ENCODE peak calls at places on chromosomes 13 and 19, in ten cellular contexts. One of them, this sample, is unnamed.

GRCh38 chr13:41111454-41111853 is 21.1 kb downstream of the KBTBD6 start:
- DNase-seq in CD8-positive, alpha-beta T cell: no peak
- DNase-seq in heart left ventricle: no peak
- DNase-seq in Caco-2: no peak
- DNase-seq in GM12865: no peak
- DNase-seq in body of pancreas: no peak
- DNase-seq in transverse colon: no peak
- DNase-seq in WTC11: no peak
- DNase-seq in right lobe of liver: no peak
- DNase-seq in HFF-Myc: no peak
- DNase-seq in this sample: no peak

GRCh38 chr19:47609885-47610545 is 1.1 kb downstream of the BICRA start:
- DNase-seq in CD8-positive, alpha-beta T cell: peak; percentile 63
- DNase-seq in heart left ventricle: peak; percentile 78
- DNase-seq in Caco-2: peak; percentile 74
- DNase-seq in GM12865: peak; percentile 53
- DNase-seq in body of pancreas: peak; percentile 38
- DNase-seq in transverse colon: peak; percentile 69
- DNase-seq in WTC11: peak; percentile 48
- DNase-seq in right lobe of liver: peak; percentile 76
- DNase-seq in HFF-Myc: no peak
- DNase-seq in this sample: no peak

GRCh38 chr19:17497149-17497798 is 14.2 kb upstream of the PGLS start:
- DNase-seq in CD8-positive, alpha-beta T cell: no peak
- DNase-seq in heart left ventricle: no peak
- DNase-seq in Caco-2: no peak
- DNase-seq in GM12865: no peak
- DNase-seq in body of pancreas: no peak
- DNase-seq in transverse colon: no peak
- DNase-seq in WTC11: peak; percentile 60
- DNase-seq in right lobe of liver: no peak
- DNase-seq in HFF-Myc: no peak
- DNase-seq in this sample: no peak

GRCh38 chr13:45249662-45250061 is 48.8 kb upstream of the KCTD4 start:
- DNase-seq in CD8-positive, alpha-beta T cell: no peak
- DNase-seq in heart left ventricle: no peak
- DNase-seq in Caco-2: no peak
- DNase-seq in GM12865: no peak
- DNase-seq in body of pancreas: no peak
- DNase-seq in transverse colon: no peak
- DNase-seq in WTC11: no peak
- DNase-seq in right lobe of liver: no peak
- DNase-seq in HFF-Myc: no peak
- DNase-seq in this sample: no peak

GRCh38 chr19:19170053-19170945 is at the start of gene MEF2B:
- DNase-seq in CD8-positive, alpha-beta T cell: peak; percentile 84
- DNase-seq in heart left ventricle: peak; percentile 89
- DNase-seq in Caco-2: peak; percentile 88
- DNase-seq in GM12865: peak; percentile 88
- DNase-seq in body of pancreas: peak; percentile 82
- DNase-seq in transverse colon: peak; percentile 87
- DNase-seq in WTC11: peak; percentile 97
- DNase-seq in right lobe of liver: peak; percentile 82
- DNase-seq in HFF-Myc: no peak
- DNase-seq in this sample: no peak

GRCh38 chr13:25292301-25292700 is 5.0 kb upstream of the MTMR6 start:
- DNase-seq in CD8-positive, alpha-beta T cell: no peak
- DNase-seq in heart left ventricle: no peak
- DNase-seq in Caco-2: no peak
- DNase-seq in GM12865: no peak
- DNase-seq in body of pancreas: peak; percentile 33
- DNase-seq in transverse colon: no peak
- DNase-seq in WTC11: no peak
- DNase-seq in right lobe of liver: no peak
- DNase-seq in HFF-Myc: no peak
- DNase-seq in this sample: no peak

GRCh38 chr19:34428549-34429285 is 536 bp downstream of the UBA2 start:
- DNase-seq in CD8-positive, alpha-beta T cell: peak; percentile 35
- DNase-seq in heart left ventricle: peak; percentile 58
- DNase-seq in Caco-2: no peak
- DNase-seq in GM12865: peak; percentile 42
- DNase-seq in body of pancreas: peak; percentile 17
- DNase-seq in transverse colon: peak; percentile 45
- DNase-seq in WTC11: no peak
- DNase-seq in right lobe of liver: peak; percentile 57
- DNase-seq in HFF-Myc: no peak
- DNase-seq in this sample: no peak

GRCh38 chr13:50450279-50450678 is 393.2 kb downstream of the DLEU7 start:
- DNase-seq in CD8-positive, alpha-beta T cell: no peak
- DNase-seq in heart left ventricle: no peak
- DNase-seq in Caco-2: no peak
- DNase-seq in GM12865: no peak
- DNase-seq in body of pancreas: no peak
- DNase-seq in transverse colon: no peak
- DNase-seq in WTC11: no peak
- DNase-seq in right lobe of liver: no peak
- DNase-seq in HFF-Myc: no peak
- DNase-seq in this sample: no peak

DNA sequence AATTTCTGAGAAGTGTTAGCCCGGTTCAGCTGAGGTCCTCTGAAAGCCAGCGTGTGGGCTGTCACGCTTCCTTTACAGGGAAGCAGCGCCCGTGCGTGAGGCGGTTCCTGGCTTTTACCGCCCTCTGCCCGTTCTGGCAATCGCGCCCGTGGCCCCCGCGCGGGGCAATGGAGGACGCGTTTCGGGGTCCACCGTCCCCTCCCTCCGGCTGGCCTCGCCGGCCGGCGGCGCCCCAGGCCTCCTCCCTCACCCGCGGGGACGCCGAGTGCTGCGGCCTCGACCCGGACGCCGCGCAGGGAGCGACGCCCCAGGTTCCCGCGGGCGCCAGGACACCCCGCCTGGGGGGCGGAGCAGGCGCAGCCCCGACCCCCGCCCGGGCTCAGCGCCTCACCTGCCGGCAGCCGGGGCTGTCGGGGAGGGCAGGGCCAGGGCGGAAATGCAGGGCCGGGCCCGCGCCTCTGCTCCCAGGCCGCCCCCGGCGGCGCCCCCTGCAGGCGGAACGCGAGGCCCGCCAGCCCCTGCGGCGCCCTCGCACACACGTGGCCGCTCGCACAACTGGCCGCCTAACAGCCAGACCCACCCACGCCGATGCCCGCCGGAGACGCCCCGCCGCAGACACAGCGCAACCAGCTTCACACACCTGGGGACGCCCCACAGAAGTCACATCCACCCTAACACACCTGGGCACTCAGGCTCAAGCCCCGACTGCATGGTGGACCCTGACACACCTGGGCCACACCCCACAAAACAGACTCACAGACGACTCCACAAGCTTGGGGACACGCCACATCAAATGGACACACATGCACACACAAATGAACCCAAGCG is at the start of gene GGACT:
- DNase-seq in CD8-positive, alpha-beta T cell: peak; percentile 83
- DNase-seq in heart left ventricle: peak; percentile 90
- DNase-seq in Caco-2: peak; percentile 79
- DNase-seq in GM12865: peak; percentile 89
- DNase-seq in body of pancreas: peak; percentile 77
- DNase-seq in transverse colon: peak; percentile 84
- DNase-seq in WTC11: peak; percentile 82
- DNase-seq in right lobe of liver: peak; percentile 77
- DNase-seq in HFF-Myc: no peak
- DNase-seq in this sample: peak; percentile 20
- TF ChIP-seq CTCF in CD8-positive, alpha-beta T cell: peak; percentile 74
- TF ChIP-seq CTCF in heart left ventricle: peak; percentile 55
- TF ChIP-seq CTCF in Caco-2: peak; percentile 45
- TF ChIP-seq CTCF in GM12865: peak; percentile 87
- TF ChIP-seq CTCF in body of pancreas: peak; percentile 89
- TF ChIP-seq CTCF in transverse colon: peak; percentile 73
- TF ChIP-seq CTCF in WTC11: peak; percentile 78
- TF ChIP-seq CTCF in right lobe of liver: peak; percentile 87
- TF ChIP-seq CTCF in HFF-Myc: peak; percentile 42
- TF ChIP-seq CTCF in this sample: peak; percentile 40

DNA sequence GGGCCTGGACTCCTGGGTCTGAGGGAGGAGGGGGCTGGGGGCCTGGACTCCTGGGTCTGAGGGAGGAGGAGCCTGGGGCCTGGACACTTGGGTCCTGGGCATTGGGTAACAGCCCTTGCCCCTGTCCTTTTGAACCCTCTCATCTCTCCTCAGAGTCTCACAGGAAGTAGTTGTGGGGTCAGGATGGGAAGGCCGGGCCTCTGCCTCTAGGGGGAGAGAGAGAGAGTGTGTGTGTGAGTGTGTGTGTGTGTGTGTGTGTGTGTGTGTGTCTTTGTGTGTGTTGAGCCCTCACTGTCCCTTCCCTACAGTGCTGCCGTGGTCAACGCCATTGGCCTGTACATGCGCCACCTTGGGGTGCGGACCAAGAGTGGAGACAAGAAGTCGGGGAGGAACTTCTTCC is 10.9 kb downstream of the ARHGEF1 start:
- DNase-seq in CD8-positive, alpha-beta T cell: peak; percentile 61
- DNase-seq in heart left ventricle: no peak
- DNase-seq in Caco-2: peak; percentile 61
- DNase-seq in GM12865: peak; percentile 50
- DNase-seq in body of pancreas: no peak
- DNase-seq in transverse colon: no peak
- DNase-seq in WTC11: no peak
- DNase-seq in right lobe of liver: no peak
- DNase-seq in HFF-Myc: no peak
- DNase-seq in this sample: no peak
- TF ChIP-seq CTCF in CD8-positive, alpha-beta T cell: no peak
- TF ChIP-seq CTCF in heart left ventricle: no peak
- TF ChIP-seq CTCF in Caco-2: no peak
- TF ChIP-seq CTCF in GM12865: no peak
- TF ChIP-seq CTCF in body of pancreas: no peak
- TF ChIP-seq CTCF in transverse colon: no peak
- TF ChIP-seq CTCF in WTC11: no peak
- TF ChIP-seq CTCF in right lobe of liver: no peak
- TF ChIP-seq CTCF in HFF-Myc: peak; percentile 29
- TF ChIP-seq CTCF in this sample: no peak

GRCh38 chr13:91148098-91148497 is 199.4 kb upstream of the MIR17HG start:
- DNase-seq in CD8-positive, alpha-beta T cell: no peak
- DNase-seq in heart left ventricle: no peak
- DNase-seq in Caco-2: no peak
- DNase-seq in GM12865: no peak
- DNase-seq in body of pancreas: no peak
- DNase-seq in transverse colon: no peak
- DNase-seq in WTC11: no peak
- DNase-seq in right lobe of liver: no peak
- DNase-seq in HFF-Myc: no peak
- DNase-seq in this sample: no peak

GRCh38 chr13:91145806-91146205 is 201.7 kb upstream of the MIR17HG start:
- DNase-seq in CD8-positive, alpha-beta T cell: no peak
- DNase-seq in heart left ventricle: no peak
- DNase-seq in Caco-2: no peak
- DNase-seq in GM12865: no peak
- DNase-seq in body of pancreas: no peak
- DNase-seq in transverse colon: no peak
- DNase-seq in WTC11: no peak
- DNase-seq in right lobe of liver: no peak
- DNase-seq in HFF-Myc: no peak
- DNase-seq in this sample: no peak

GRCh38 chr13:91142572-91142971 is 204.9 kb upstream of the MIR17HG start:
- DNase-seq in CD8-positive, alpha-beta T cell: no peak
- DNase-seq in heart left ventricle: no peak
- DNase-seq in Caco-2: no peak
- DNase-seq in GM12865: no peak
- DNase-seq in body of pancreas: peak; percentile 39
- DNase-seq in transverse colon: no peak
- DNase-seq in WTC11: no peak
- DNase-seq in right lobe of liver: no peak
- DNase-seq in HFF-Myc: no peak
- DNase-seq in this sample: no peak

GRCh38 chr13:91141619-91142061 is 205.8 kb upstream of the MIR17HG start:
- DNase-seq in CD8-positive, alpha-beta T cell: no peak
- DNase-seq in heart left ventricle: no peak
- DNase-seq in Caco-2: no peak
- DNase-seq in GM12865: no peak
- DNase-seq in body of pancreas: no peak
- DNase-seq in transverse colon: no peak
- DNase-seq in WTC11: no peak
- DNase-seq in right lobe of liver: no peak
- DNase-seq in HFF-Myc: no peak
- DNase-seq in this sample: no peak

DNA sequence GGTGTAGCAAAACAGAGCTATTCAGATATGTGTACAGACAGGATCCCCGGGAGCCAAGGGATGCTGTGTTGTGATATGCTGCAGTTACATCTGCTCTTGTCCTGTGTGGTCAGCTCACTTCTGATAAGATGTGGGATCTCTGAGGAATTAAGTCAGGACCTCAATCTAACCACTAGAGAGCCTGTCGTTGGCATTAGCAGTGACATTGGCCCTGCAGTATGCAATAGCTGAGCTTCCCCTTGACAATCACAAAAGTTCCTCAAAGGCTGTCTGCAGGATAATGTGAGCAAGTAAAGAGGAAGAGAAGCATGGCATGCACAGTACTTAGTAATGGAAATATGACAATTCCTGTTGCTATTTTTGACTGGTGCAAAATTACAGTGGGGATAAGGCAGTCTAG is 203.4 kb upstream of the MIR17HG start:
- DNase-seq in CD8-positive, alpha-beta T cell: no peak
- DNase-seq in heart left ventricle: no peak
- DNase-seq in Caco-2: no peak
- DNase-seq in GM12865: no peak
- DNase-seq in body of pancreas: peak; percentile 16
- DNase-seq in transverse colon: no peak
- DNase-seq in WTC11: no peak
- DNase-seq in right lobe of liver: no peak
- DNase-seq in HFF-Myc: no peak
- DNase-seq in this sample: no peak
- TF ChIP-seq CTCF in CD8-positive, alpha-beta T cell: no peak
- TF ChIP-seq CTCF in heart left ventricle: no peak
- TF ChIP-seq CTCF in Caco-2: no peak
- TF ChIP-seq CTCF in GM12865: no peak
- TF ChIP-seq CTCF in body of pancreas: no peak
- TF ChIP-seq CTCF in transverse colon: no peak
- TF ChIP-seq CTCF in WTC11: no peak
- TF ChIP-seq CTCF in right lobe of liver: no peak
- TF ChIP-seq CTCF in HFF-Myc: no peak
- TF ChIP-seq CTCF in this sample: no peak

DNA sequence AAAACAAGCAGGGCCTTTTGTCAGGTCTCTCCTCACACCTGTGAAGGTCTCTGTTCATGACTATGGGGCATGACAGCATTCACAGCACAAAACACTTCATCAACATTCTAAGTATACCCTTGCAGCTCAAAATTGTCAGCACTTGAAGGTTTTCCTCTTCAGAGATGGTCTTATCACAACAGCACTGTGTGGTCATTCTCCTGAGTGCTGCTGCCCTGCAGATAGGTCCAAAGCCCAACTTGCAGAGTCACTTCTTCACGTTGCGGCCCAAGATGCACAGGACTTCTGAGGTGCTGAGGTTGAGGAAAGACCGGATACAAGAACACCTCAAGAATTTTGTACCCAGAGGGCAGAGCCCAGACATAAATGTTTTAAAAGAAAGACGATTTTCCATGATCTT is 574.5 kb downstream of the UQCRFS1 start:
- DNase-seq in CD8-positive, alpha-beta T cell: no peak
- DNase-seq in heart left ventricle: no peak
- DNase-seq in Caco-2: no peak
- DNase-seq in GM12865: no peak
- DNase-seq in body of pancreas: no peak
- DNase-seq in transverse colon: no peak
- DNase-seq in WTC11: no peak
- DNase-seq in right lobe of liver: no peak
- DNase-seq in HFF-Myc: no peak
- DNase-seq in this sample: no peak
- TF ChIP-seq CTCF in CD8-positive, alpha-beta T cell: no peak
- TF ChIP-seq CTCF in heart left ventricle: no peak
- TF ChIP-seq CTCF in Caco-2: no peak
- TF ChIP-seq CTCF in GM12865: no peak
- TF ChIP-seq CTCF in body of pancreas: no peak
- TF ChIP-seq CTCF in transverse colon: no peak
- TF ChIP-seq CTCF in WTC11: no peak
- TF ChIP-seq CTCF in right lobe of liver: no peak
- TF ChIP-seq CTCF in HFF-Myc: no peak
- TF ChIP-seq CTCF in this sample: no peak

This sample was measured in AG09319.